ENCODE peak calls at places on chromosomes 11 and 22, in seven cellular contexts. O is HCT116, L is DND-41, M is fibroblast of mammary gland, N is choroid plexus epithelial cell, G is ACHN, V is activated T-cell treated with anti-CD3 and anti-CD28 coated beads for 4 hours. J is an unnamed sample.

GRCh38 chr11:19683141-19683805 is 29.4 kb upstream of the NAV2 start:
- DNase-seq in N (no peak), G (peak; percentile 19), O (no peak), L (no peak), V (no peak), M (peak; percentile 42), J (no peak)

GRCh38 chr11:73350908-73351636 is 25.1 kb upstream of the RELT start:
- DNase-seq in N (peak; percentile 87), O (peak; percentile 41), V (peak; percentile 34), G (peak; percentile 47), L (peak; percentile 68), M (peak; percentile 85), J (peak; percentile 70)

GRCh38 chr11:2675540-2675939 is 24.3 kb downstream of the KCNQ1OT1 start:
- DNase-seq in V (no peak), O (no peak), G (no peak), L (no peak), M (no peak), N (no peak), J (no peak)

GRCh38 chr11:57480409-57481137 is 20.2 kb downstream of the RTN4RL2 start:
- DNase-seq in O (no peak), M (peak; percentile 58), V (peak; percentile 63), L (peak; percentile 74), G (peak; percentile 65), N (peak; percentile 68), J (peak; percentile 50)

GRCh38 chr11:134663506-134664313 is 251.7 kb upstream of the B3GAT1 start:
- DNase-seq in N (no peak), O (no peak), V (no peak), M (no peak), G (no peak), L (peak; percentile 2), J (no peak)

GRCh38 chr11:10122337-10123197 is 171.5 kb downstream of the SBF2 start:
- DNase-seq in O (peak; percentile 77), G (peak; percentile 68), M (peak; percentile 43), N (peak; percentile 85), V (no peak), L (no peak), J (no peak)

GRCh38 chr22:29625090-29625825 is 21.8 kb downstream of the NF2 start:
- DNase-seq in N (peak; percentile 82), M (peak; percentile 83), L (peak; percentile 58), O (no peak), G (peak; percentile 71), V (peak; percentile 14), J (peak; percentile 54)

GRCh38 chr11:11583801-11584445 is 37.9 kb downstream of the GALNT18 start:
- DNase-seq in V (no peak), N (peak; percentile 4), O (no peak), L (no peak), G (no peak), M (no peak), J (no peak)

GRCh38 chr11:126061707-126062678 is 673 bp downstream of the CDON start:
- DNase-seq in V (peak; percentile 18), O (peak; percentile 23), N (peak; percentile 28), M (peak; percentile 52), L (no peak), G (peak; percentile 50), J (no peak)

GRCh38 chr11:116791002-116791812 is 472 bp downstream of the APOA5 start:
- DNase-seq in V (peak; percentile 65), M (peak; percentile 64), N (peak; percentile 71), O (peak; percentile 35), L (peak; percentile 77), G (peak; percentile 53), J (no peak)

GRCh38 chr11:95682552-95682951 is 107.0 kb downstream of the FAM76B start:
- DNase-seq in O (no peak), V (no peak), N (peak; percentile 13), L (no peak), M (peak; percentile 73), G (no peak), J (no peak)

GRCh38 chr11:5204787-5205186 is 4.3 kb upstream of the OR51V1 start:
- DNase-seq in N (peak; percentile 91), V (no peak), L (no peak), O (peak; percentile 68), G (peak; percentile 66), M (peak; percentile 81), J (no peak)